ENCODE peak calls at places on chromosome 21, in five cellular contexts. M is stomach, U is fibroblast of lung, D is GM23338, A is uterus. Z is an unnamed sample.
A peak's percentile ranks its signal among the peaks of the same experiment; 100 is the strongest.

GRCh38 chr21:38806153-38806941 is 618 bp downstream of the ETS2 start:
- DNase-seq in M (no peak), U (peak; percentile 10), D (peak; percentile 54), A (no peak), Z (no peak)

GRCh38 chr21:33874161-33874560 is 41.4 kb downstream of the ATP5PO start:
- DNase-seq in A (no peak), M (no peak), U (no peak), D (no peak), Z (no peak)

GRCh38 chr21:43808832-43809251 is 19.5 kb downstream of the RRP1 start:
- DNase-seq in D (no peak), M (no peak), A (no peak), U (no peak), Z (no peak)

GRCh38 chr21:34008618-34009017 is 64.8 kb upstream of the MRPS6 start:
- DNase-seq in M (no peak), U (peak; percentile 90), A (no peak), D (peak; percentile 21), Z (no peak)

GRCh38 chr21:28832013-28832714 is 160.5 kb downstream of the LTN1 start:
- DNase-seq in D (no peak), A (no peak), M (no peak), U (peak; percentile 32), Z (peak; percentile 25)

GRCh38 chr21:44670642-44671432 is 4.1 kb upstream of the KRTAP12-2 start:
- DNase-seq in U (no peak), M (no peak), A (no peak), D (no peak), Z (no peak)

GRCh38 chr21:18468775-18469174 is 65.2 kb upstream of the TMPRSS15 start:
- DNase-seq in U (no peak), M (no peak), A (no peak), D (no peak), Z (no peak)

GRCh38 chr21:31132574-31133242 is 94.4 kb upstream of the KRTAP19-8 start:
- DNase-seq in A (no peak), D (no peak), U (peak; percentile 36), M (no peak), Z (no peak)

GRCh38 chr21:46161800-46162592 is 6.6 kb upstream of the FTCD start:
- DNase-seq in U (no peak), D (no peak), A (peak; percentile 8), M (no peak), Z (no peak)

GRCh38 chr21:35106246-35106835 is 57.2 kb upstream of the RUNX1 start:
- DNase-seq in D (no peak), U (no peak), M (no peak), A (no peak), Z (no peak)

GRCh38 chr21:18801468-18801867 is 397.9 kb upstream of the TMPRSS15 start:
- DNase-seq in D (peak; percentile 48), A (no peak), M (peak; percentile 27), U (peak; percentile 13), Z (peak; percentile 5)

DNA sequence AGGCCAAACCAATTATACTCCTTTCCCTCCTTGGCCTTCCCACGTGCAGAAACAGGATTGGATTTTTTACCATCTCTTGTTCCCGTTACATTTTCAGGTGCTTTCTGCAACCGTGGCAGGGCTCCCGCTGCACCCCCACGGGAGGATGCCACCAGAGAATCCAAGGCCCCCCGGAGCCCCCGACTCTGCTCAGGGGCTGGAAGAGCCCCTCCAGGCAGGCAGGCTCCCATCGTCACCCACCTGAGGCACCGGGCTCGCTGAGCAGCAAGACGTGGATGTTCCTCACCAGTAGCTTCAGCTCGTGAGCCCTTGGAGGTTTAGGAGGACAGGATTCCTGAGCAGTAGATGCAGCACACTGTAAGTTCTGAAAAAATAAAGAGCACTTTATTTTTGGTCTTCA is 35.2 kb upstream of the PRDM15 start:
- DNase-seq in A (no peak), U (no peak), D (no peak), M (no peak), Z (no peak)
- H3K27ac ChIP-seq in A (no peak overlapping the region), U (no peak overlapping the region), D (no peak overlapping the region), M (no peak overlapping the region), Z (no peak overlapping the region)

GRCh38 chr21:37496972-37497371 is 130.4 kb downstream of the DYRK1A start:
- DNase-seq in D (peak; percentile 15), U (no peak), A (no peak), M (no peak), Z (no peak)
- TF ChIP-seq CTCF in D (peak; percentile 54), U (peak; percentile 9), A (no peak), M (no peak), Z (peak; percentile 33)

GRCh38 chr21:41675574-41675973 is 91.3 kb downstream of the RIPK4 start:
- DNase-seq in D (no peak), A (no peak), M (no peak), U (no peak), Z (no peak)
- H3K27ac ChIP-seq in D (no peak overlapping the region), A (no peak overlapping the region), M (no peak overlapping the region), U (no peak overlapping the region), Z (no peak overlapping the region)

DNA sequence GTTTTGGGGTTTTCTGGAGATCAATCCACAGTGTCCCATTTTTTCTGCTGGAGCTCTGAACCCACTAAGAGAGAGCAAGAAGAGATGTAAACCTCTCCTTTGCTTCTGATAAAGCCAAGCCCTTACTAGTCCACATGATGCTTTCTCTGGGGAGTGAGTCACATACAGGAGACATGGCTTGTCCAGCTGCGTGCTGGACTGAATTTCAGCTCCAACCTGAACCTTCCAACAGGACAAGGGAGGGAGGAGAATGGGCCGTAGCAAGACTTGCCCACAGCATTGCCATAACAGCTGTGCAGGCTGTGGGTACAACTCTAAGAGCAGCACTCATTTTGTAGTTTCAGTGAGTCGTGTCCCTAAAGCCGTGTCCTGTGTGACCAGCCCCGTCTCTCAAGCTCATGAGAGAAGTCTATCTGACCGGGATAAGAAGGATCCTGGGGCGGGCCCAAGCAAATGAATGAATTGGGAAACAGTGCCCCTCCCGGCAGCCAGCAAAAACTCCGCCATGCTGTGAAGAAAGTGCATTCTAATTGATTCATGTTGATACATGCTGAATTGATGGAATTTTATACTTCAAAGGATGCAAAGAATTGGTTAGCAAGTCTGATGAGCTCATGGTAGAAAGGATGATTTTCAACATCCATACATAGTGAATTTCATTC is 195.2 kb downstream of the GABPA start:
- DNase-seq in A (no peak), D (peak; percentile 38), M (no peak), U (peak; percentile 80), Z (peak; percentile 56)
- TF ChIP-seq CTCF in A (no peak), D (peak; percentile 28), M (no peak), U (no peak), Z (peak; percentile 10)

GRCh38 chr21:32426066-32426465 is 13.6 kb downstream of the EVA1C start:
- DNase-seq in M (no peak), U (no peak), D (no peak), A (no peak), Z (peak; percentile 46)
- H3K27ac ChIP-seq in M (no peak overlapping the region), U (no peak overlapping the region), D (no peak overlapping the region), A (peak overlapping the region; percentile 62), Z (peak overlapping the region; percentile 98)